ENCODE peak calls at places on chromosomes 6 and 20, in five cellular contexts. Z, J, N, L and H are unnamed samples.

GRCh38 chr6:137729866-137730629 is 137.0 kb upstream of the TNFAIP3 start:
- DNase-seq in Z (peak; percentile 28), J (no peak), N (no peak), L (no peak), H (no peak)

GRCh38 chr6:40695114-40695513 is 108.0 kb upstream of the LRFN2 start:
- DNase-seq in Z (peak; percentile 45), J (no peak), N (no peak), L (no peak), H (peak; percentile 21)

GRCh38 chr20:40802886-40803285 is 113.8 kb upstream of the MAFB start:
- DNase-seq in Z (no peak), J (no peak), N (no peak), L (no peak), H (no peak)

GRCh38 chr6:132713355-132714134 is at the start of gene VNN1:
- DNase-seq in Z (no peak), J (no peak), N (no peak), L (no peak), H (no peak)

GRCh38 chr6:17450825-17451224 is 57.4 kb downstream of the CAP2 start:
- DNase-seq in Z (no peak), J (no peak), N (no peak), L (no peak), H (no peak)

GRCh38 chr20:63911171-63911570 is 16.2 kb downstream of the DNAJC5 start:
- DNase-seq in Z (no peak), J (no peak), N (no peak), L (peak; percentile 12), H (no peak)

GRCh38 chr6:83432626-83433025 is 1.8 kb upstream of the ME1 start:
- DNase-seq in Z (no peak), J (no peak), N (no peak), L (no peak), H (no peak)

GRCh38 chr6:90890681-90891337 is 303.9 kb upstream of the MAP3K7 start:
- DNase-seq in Z (no peak), J (no peak), N (no peak), L (no peak), H (no peak)

GRCh38 chr6:20916081-20916480 is 381.8 kb downstream of the CDKAL1 start:
- DNase-seq in Z (no peak), J (no peak), N (no peak), L (no peak), H (no peak)

GRCh38 chr20:51430198-51430950 is 112.1 kb downstream of the NFATC2 start:
- DNase-seq in Z (no peak), J (no peak), N (no peak), L (no peak), H (no peak)

GRCh38 chr20:52145587-52145986 is 46.0 kb downstream of the ZFP64 start:
- DNase-seq in Z (no peak), J (no peak), N (no peak), L (no peak), H (no peak)

GRCh38 chr20:63692436-63693078 is 3.9 kb upstream of the TNFRSF6B start:
- DNase-seq in Z (no peak), J (no peak), N (no peak), L (no peak), H (no peak)

GRCh38 chr20:53492212-53492611 is 101.4 kb downstream of the ZNF217 start:
- DNase-seq in Z (no peak), J (no peak), N (no peak), L (no peak), H (no peak)

GRCh38 chr6:170110201-170111140 is 180.4 kb downstream of the DLL1 start:
- DNase-seq in Z (no peak), J (no peak), N (no peak), L (no peak), H (no peak)

GRCh38 chr6:133809406-133809805 is 79.5 kb upstream of the TCF21 start:
- DNase-seq in Z (no peak), J (no peak), N (no peak), L (no peak), H (no peak)

GRCh38 chr6:139699335-139699734 is 324.9 kb upstream of the CITED2 start:
- DNase-seq in Z (no peak), J (no peak), N (no peak), L (no peak), H (no peak)

GRCh38 chr6:3753228-3753795 is 1.8 kb upstream of the PXDC1 start:
- DNase-seq in Z (no peak), J (no peak), N (no peak), L (no peak), H (no peak)

GRCh38 chr6:165573671-165574070 is 89.4 kb downstream of the PDE10A start:
- DNase-seq in Z (peak; percentile 49), J (no peak), N (no peak), L (peak; percentile 16), H (no peak)

GRCh38 chr6:170134077-170135040 is 156.5 kb downstream of the DLL1 start:
- DNase-seq in Z (no peak), J (no peak), N (no peak), L (no peak), H (no peak)

GRCh38 chr20:57783196-57783595 is 73.4 kb upstream of the PMEPA1 start:
- DNase-seq in Z (no peak), J (no peak), N (no peak), L (no peak), H (no peak)

GRCh38 chr20:1816384-1817381 is 78.5 kb upstream of the SIRPA start:
- DNase-seq in Z (no peak), J (no peak), N (no peak), L (no peak), H (no peak)

GRCh38 chr6:134287863-134288537 is 29.9 kb downstream of the SGK1 start:
- DNase-seq in Z (no peak), J (no peak), N (no peak), L (no peak), H (no peak)

GRCh38 chr6:31689249-31690110 is 8.6 kb upstream of the LY6G5C start:
- DNase-seq in Z (no peak), J (no peak), N (no peak), L (no peak), H (peak; percentile 20)
- TF ChIP-seq CTCF in Z (peak; percentile 39), J (no peak), N (peak; percentile 40), L (peak; percentile 50), H (no peak)

DNA sequence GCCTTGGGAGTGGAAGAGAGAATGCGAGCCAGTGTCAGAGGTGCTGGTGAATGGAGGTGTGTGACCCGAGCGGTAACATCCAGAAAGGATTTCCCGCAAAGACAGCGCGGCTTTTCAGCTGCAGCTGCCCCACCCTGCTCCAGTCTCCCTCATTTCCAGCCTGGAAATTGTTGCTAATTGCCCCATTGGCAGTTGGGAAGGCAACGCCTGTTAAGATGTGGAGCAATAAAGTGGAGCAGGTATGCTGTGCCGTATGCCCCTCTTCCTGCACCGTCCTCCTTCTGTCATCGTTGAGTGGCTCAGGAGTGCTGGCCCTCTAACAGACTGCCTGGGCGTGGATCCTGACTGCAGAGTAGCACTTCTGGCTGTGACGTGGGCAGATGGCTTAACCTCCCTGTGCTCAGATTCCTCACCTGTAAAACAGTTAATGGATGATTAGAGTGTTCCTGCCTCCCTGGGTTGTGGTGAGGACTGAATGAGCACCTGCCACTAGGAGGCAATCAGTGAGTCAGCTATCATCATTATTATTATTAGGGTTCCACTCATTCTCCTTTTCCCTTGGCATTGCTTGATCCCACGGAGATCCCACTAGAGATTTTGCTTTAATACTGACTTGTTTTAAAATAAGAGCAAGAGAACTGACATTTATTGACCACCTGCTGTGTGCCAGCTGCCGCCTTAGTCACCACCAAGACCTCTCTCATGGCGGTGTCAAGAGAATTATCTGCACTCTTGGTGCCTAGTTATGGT is 11.7 kb downstream of the ARFGEF2 start:
- DNase-seq in Z (no peak), J (no peak), N (peak; percentile 54), L (no peak), H (no peak)
- TF ChIP-seq CTCF in Z (no peak), J (no peak), N (no peak), L (peak; percentile 34), H (no peak)

GRCh38 chr6:36897629-36898028 is 11.9 kb downstream of the C6orf89 start:
- DNase-seq in Z (peak; percentile 32), J (no peak), N (no peak), L (no peak), H (peak; percentile 42)
- TF ChIP-seq CTCF in Z (no peak), J (no peak), N (no peak), L (peak; percentile 38), H (peak; percentile 21)

GRCh38 chr20:9838035-9838377 is 870 bp downstream of the PAK5 start:
- DNase-seq in Z (no peak), J (no peak), N (no peak), L (no peak), H (no peak)
- TF ChIP-seq CTCF in Z (no peak), J (no peak), N (no peak), L (no peak), H (no peak)

GRCh38 chr6:167252271-167252670 is 38.8 kb upstream of the UNC93A start:
- DNase-seq in Z (no peak), J (no peak), N (no peak), L (no peak), H (no peak)

GRCh38 chr6:167255918-167256553 is 35.1 kb upstream of the UNC93A start:
- DNase-seq in Z (no peak), J (no peak), N (no peak), L (no peak), H (no peak)
- TF ChIP-seq CTCF in Z (peak; percentile 5), J (no peak), N (peak; percentile 42), L (peak; percentile 46), H (peak; percentile 37)

DNA sequence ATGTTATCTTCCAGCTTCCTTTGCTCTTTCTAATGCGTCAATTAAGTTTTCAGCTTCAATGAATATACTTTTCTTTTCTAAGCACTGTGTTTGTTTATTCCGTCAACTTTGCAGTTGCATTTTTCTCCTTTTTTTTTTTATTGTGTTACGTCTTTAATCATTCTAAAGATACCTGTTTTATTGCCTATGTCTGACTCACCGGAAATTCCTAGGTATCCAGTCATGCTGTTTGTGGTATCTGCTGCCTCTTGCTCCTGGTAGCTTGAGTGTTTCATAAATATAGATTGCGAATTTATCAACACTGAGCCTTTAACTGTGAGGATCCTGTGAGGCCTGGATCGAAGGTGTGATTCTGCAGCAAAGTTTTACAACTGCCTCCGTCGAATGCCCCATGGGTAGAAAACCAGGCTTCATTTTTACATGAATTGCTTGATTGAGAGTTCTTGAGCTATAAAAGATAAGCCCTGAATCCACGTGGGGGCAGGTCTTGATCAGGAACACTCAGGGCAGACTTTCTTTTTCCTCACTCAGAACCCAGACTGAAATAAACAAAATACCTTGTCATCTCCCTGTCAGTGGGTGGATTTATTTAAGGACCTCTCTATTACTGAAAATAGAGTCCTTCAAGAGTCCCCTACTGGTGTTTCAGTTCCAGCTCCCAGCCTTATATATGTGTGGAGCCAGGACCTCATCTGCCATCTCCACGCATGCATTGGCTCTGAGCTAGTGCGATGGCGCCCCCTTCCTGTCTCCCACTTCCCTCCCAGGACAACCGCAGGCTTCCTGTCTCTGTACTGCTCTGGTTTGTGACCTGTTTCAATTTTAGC is 60.1 kb upstream of the LRRC1 start:
- DNase-seq in Z (peak; percentile 75), J (peak; percentile 11), N (peak; percentile 52), L (peak; percentile 92), H (peak; percentile 38)
- TF ChIP-seq CTCF in Z (peak; percentile 52), J (no peak), N (no peak), L (peak; percentile 83), H (peak; percentile 22)

GRCh38 chr20:50277460-50278376 is 87.1 kb downstream of the CEBPB start:
- DNase-seq in Z (no peak), J (no peak), N (no peak), L (no peak), H (no peak)

GRCh38 chr20:50279988-50280850 is 89.6 kb downstream of the CEBPB start:
- DNase-seq in Z (no peak), J (no peak), N (no peak), L (no peak), H (no peak)

GRCh38 chr20:50278377-50278683 is 87.7 kb downstream of the CEBPB start:
- DNase-seq in Z (no peak), J (no peak), N (no peak), L (no peak), H (no peak)

GRCh38 chr20:50277064-50277415 is 86.4 kb downstream of the CEBPB start:
- DNase-seq in Z (no peak), J (no peak), N (no peak), L (no peak), H (no peak)

GRCh38 chr20:50278684-50279531 is 88.3 kb downstream of the CEBPB start:
- DNase-seq in Z (peak; percentile 47), J (no peak), N (no peak), L (peak; percentile 40), H (no peak)
- TF ChIP-seq CTCF in Z (peak; percentile 12), J (no peak), N (no peak), L (peak; percentile 45), H (no peak)